ENCODE peak calls at places on chromosomes 6 and 20, in six cellular contexts. E is heart left ventricle, Z is heart right ventricle, O is mucosa of descending colon, J is HepG2, D is Panc1. I is an unnamed sample.

GRCh38 chr6:138500867-138501446 is 1.7 kb upstream of the NHSL1 start:
- DNase-seq in Z (no peak), D (no peak), O (no peak), E (no peak), J (peak; percentile 55), I (no peak)

GRCh38 chr6:42766163-42766670 is 15.6 kb upstream of the BICRAL start:
- DNase-seq in D (peak; percentile 94), E (no peak), J (no peak), Z (no peak), O (no peak), I (no peak)

GRCh38 chr6:54366647-54367327 is 58.5 kb downstream of the TINAG start:
- DNase-seq in Z (no peak), J (no peak), O (no peak), E (no peak), D (no peak), I (no peak)

GRCh38 chr6:24692415-24692814 is 25.5 kb downstream of the ACOT13 start:
- DNase-seq in D (no peak), O (no peak), E (no peak), J (no peak), Z (no peak), I (no peak)

GRCh38 chr6:42100029-42100901 is 42.2 kb downstream of the C6orf132 start:
- DNase-seq in D (no peak), Z (no peak), O (peak; percentile 42), E (no peak), J (peak; percentile 76), I (no peak)

GRCh38 chr6:15879372-15880261 is 216.8 kb upstream of the DTNBP1 start:
- DNase-seq in E (peak; percentile 81), Z (peak; percentile 81), J (no peak), O (peak; percentile 61), D (no peak), I (no peak)

GRCh38 chr20:44582321-44583025 is at the start of gene PKIG:
- DNase-seq in Z (no peak), O (no peak), D (no peak), J (no peak), E (peak; percentile 68), I (peak; percentile 6)

GRCh38 chr6:131960371-131961133 is 9.4 kb upstream of the CCN2 start:
- DNase-seq in E (no peak), O (no peak), J (no peak), D (no peak), Z (no peak), I (no peak)

GRCh38 chr20:22825546-22825945 is 209.6 kb upstream of the SSTR4 start:
- DNase-seq in J (no peak), O (no peak), Z (no peak), D (no peak), E (no peak), I (no peak)

GRCh38 chr20:59405819-59406218 is 105.4 kb downstream of the EDN3 start:
- DNase-seq in Z (no peak), O (no peak), D (no peak), J (no peak), E (no peak), I (no peak)

GRCh38 chr20:8132632-8133587 is 844 bp downstream of the PLCB1 start:
- DNase-seq in Z (peak; percentile 57), D (no peak), O (peak; percentile 22), J (no peak), E (peak; percentile 39), I (peak; percentile 30)

GRCh38 chr6:56799966-56800365 is 154.9 kb upstream of the BEND6 start:
- DNase-seq in O (no peak), E (no peak), D (no peak), Z (no peak), J (no peak), I (no peak)

GRCh38 chr20:46523108-46523507 is 9.7 kb upstream of the ZNF334 start:
- DNase-seq in E (no peak), O (no peak), D (no peak), J (peak; percentile 67), Z (no peak), I (no peak)

GRCh38 chr20:58714340-58714922 is 21.8 kb downstream of the NPEPL1 start:
- DNase-seq in Z (no peak), J (no peak), O (no peak), D (no peak), E (no peak), I (no peak)

GRCh38 chr6:31558631-31559500 is 11.5 kb downstream of the NFKBIL1 start:
- DNase-seq in Z (no peak), E (no peak), D (no peak), J (no peak), O (peak; percentile 40), I (no peak)
- H3K4me1 ChIP-seq in Z (peaks cover 40% of the 10 kb centered on the region), E (peaks cover 34% of the 10 kb centered on the region), D (peaks cover 13% of the 10 kb centered on the region), J (no peaks in the 10 kb centered on the region), O (peaks cover 3% of the 10 kb centered on the region), I (no peaks in the 10 kb centered on the region)

GRCh38 chr6:96923400-96923799 is 1.1 kb upstream of the KLHL32 start:
- DNase-seq in Z (no peak), J (no peak), D (no peak), O (no peak), E (no peak), I (no peak)
- H3K9me3 ChIP-seq in Z (no peaks in the 10 kb centered on the region), J (no peaks in the 10 kb centered on the region), D (no peaks in the 10 kb centered on the region), O (no peaks in the 10 kb centered on the region), E (no peaks in the 10 kb centered on the region), I (no peaks in the 10 kb centered on the region)

DNA sequence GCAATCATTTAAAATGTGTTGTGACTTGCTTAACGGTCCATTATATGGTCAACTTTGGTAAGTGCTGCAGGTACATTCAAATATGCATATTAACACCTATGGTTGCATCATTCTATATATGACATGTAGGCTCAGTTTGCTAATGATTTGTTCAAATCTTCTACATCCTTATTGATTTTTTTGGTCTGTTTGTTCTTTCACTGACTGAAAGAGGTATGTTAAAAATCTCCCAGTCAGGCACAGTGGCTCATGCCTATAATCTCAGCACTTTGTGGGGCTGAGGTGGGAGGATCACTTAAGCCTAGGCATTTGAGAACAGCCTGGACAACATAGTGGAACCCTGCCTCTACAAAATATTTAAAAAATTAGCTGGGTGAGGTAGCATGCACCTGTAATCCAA is 29.2 kb downstream of the PIGU start:
- DNase-seq in D (no peak), J (peak; percentile 60), Z (no peak), E (no peak), O (no peak), I (no peak)
- H3K4me1 ChIP-seq in D (no peaks in the 10 kb centered on the region), J (peaks cover 12% of the 10 kb centered on the region), Z (no peaks in the 10 kb centered on the region), E (no peaks in the 10 kb centered on the region), O (no peaks in the 10 kb centered on the region), I (no peaks in the 10 kb centered on the region)

GRCh38 chr6:27448456-27448855 is 24.4 kb downstream of the ZNF184 start:
- DNase-seq in E (no peak), O (no peak), J (no peak), D (no peak), Z (no peak), I (no peak)

GRCh38 chr6:27451660-27452390 is 21.1 kb downstream of the ZNF184 start:
- DNase-seq in D (no peak), J (no peak), O (no peak), Z (no peak), E (no peak), I (no peak)

GRCh38 chr6:27452496-27452897 is 20.4 kb downstream of the ZNF184 start:
- DNase-seq in J (no peak), O (no peak), Z (no peak), E (no peak), D (no peak), I (no peak)
- H3K9me3 ChIP-seq in J (peaks cover 100% of the 10 kb centered on the region), O (peaks cover 99% of the 10 kb centered on the region), Z (peaks cover 91% of the 10 kb centered on the region), E (peaks cover 4% of the 10 kb centered on the region), D (peaks cover 99% of the 10 kb centered on the region), I (peaks cover 30% of the 10 kb centered on the region)

DNA sequence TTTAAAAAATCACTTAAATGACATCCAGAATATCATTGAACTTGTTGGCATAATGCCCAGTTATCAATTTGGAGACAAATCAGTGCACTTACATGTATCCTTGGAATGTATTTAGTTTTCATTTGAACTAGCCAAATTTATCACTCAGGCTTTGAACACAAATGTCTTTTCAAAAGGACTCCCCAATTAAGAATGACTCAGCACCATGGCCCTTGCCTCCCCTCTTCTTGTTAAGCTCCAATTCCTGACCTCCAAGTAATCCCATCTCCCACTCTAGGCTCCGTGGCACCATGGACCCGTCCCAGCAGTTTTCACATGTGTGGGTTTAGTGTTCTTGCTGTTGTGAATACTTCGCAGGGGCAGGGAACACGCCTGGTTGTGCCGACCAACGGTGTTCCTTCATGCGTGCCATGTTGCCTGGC is 2.7 kb downstream of the AKAP12 start:
- DNase-seq in Z (no peak), O (no peak), E (no peak), J (no peak), D (no peak), I (peak; percentile 49)
- H3K4me1 ChIP-seq in Z (peaks cover 36% of the 10 kb centered on the region), O (peaks cover 6% of the 10 kb centered on the region), E (peaks cover 5% of the 10 kb centered on the region), J (peaks cover 9% of the 10 kb centered on the region), D (peaks cover 6% of the 10 kb centered on the region), I (peaks cover 25% of the 10 kb centered on the region)

I was measured in HAP-1.